ENCODE peak calls at places on chromosomes 16 and 17, in four cellular contexts. E, X, K and P are unnamed samples.

GRCh38 chr16:50284131-50284911 is 18.0 kb downstream of the ADCY7 start:
- DNase-seq in E (peak; percentile 82), X (no peak), K (no peak), P (peak; percentile 55)

GRCh38 chr16:82263456-82264159 is 93.6 kb upstream of the MPHOSPH6 start:
- DNase-seq in X (peak; percentile 50), K (peak; percentile 41), E (no peak), P (peak; percentile 22)

GRCh38 chr17:6643460-6644125 is 2.7 kb downstream of the TXNDC17 start:
- DNase-seq in E (no peak), K (no peak), X (peak; percentile 73), P (no peak)

GRCh38 chr17:47225436-47225858 is 16.3 kb downstream of the MYL4 start:
- DNase-seq in E (no peak), X (peak; percentile 91), K (peak; percentile 95), P (peak; percentile 56)

GRCh38 chr17:17581509-17581908 is 10.0 kb downstream of the PEMT start:
- DNase-seq in X (no peak), E (no peak), K (no peak), P (no peak)

GRCh38 chr17:57440522-57441269 is 184.4 kb downstream of the MSI2 start:
- DNase-seq in X (peak; percentile 92), E (peak; percentile 47), K (peak; percentile 71), P (peak; percentile 58)

GRCh38 chr17:69501591-69502468 is 87.3 kb downstream of the MAP2K6 start:
- DNase-seq in K (no peak), X (peak; percentile 64), E (no peak), P (peak; percentile 70)

GRCh38 chr17:4870850-4871249 is 28.5 kb upstream of the C17orf107 start:
- DNase-seq in E (no peak), K (no peak), X (no peak), P (no peak)

GRCh38 chr17:45388604-45389325 is 43.9 kb downstream of the ARHGAP27 start:
- DNase-seq in X (no peak), E (no peak), K (no peak), P (no peak)

GRCh38 chr16:50197582-50197981 is 44.5 kb downstream of the TENT4B start:
- DNase-seq in X (no peak), K (no peak), E (no peak), P (no peak)

GRCh38 chr17:57935833-57936807 is 19.1 kb downstream of the CUEDC1 start:
- DNase-seq in E (no peak), X (peak; percentile 82), K (peak; percentile 72), P (peak; percentile 50)

GRCh38 chr16:24523569-24523968 is 15.8 kb upstream of the RBBP6 start:
- DNase-seq in K (no peak), X (no peak), E (no peak), P (no peak)

GRCh38 chr17:82931696-82932060 is 91.9 kb upstream of the ZNF750 start:
- DNase-seq in K (peak; percentile 86), X (no peak), E (no peak), P (peak; percentile 51)

GRCh38 chr17:67629963-67630320 is 87.8 kb upstream of the NOL11 start:
- DNase-seq in E (no peak), X (peak; percentile 61), K (no peak), P (no peak)

GRCh38 chr17:3679186-3680126 is 10.8 kb downstream of the EMC6 start:
- DNase-seq in E (no peak), K (no peak), X (no peak), P (no peak)

GRCh38 chr17:59366773-59367656 is 35.6 kb downstream of the YPEL2 start:
- DNase-seq in E (peak; percentile 64), X (peak; percentile 83), K (peak; percentile 71), P (peak; percentile 63)

GRCh38 chr17:39027037-39027436 is 59.8 kb upstream of the FBXO47 start:
- DNase-seq in K (peak; percentile 52), E (peak; percentile 81), X (no peak), P (peak; percentile 63)

GRCh38 chr17:43723697-43724359 is 34.8 kb downstream of the SOST start:
- DNase-seq in E (no peak), K (no peak), X (peak; percentile 80), P (peak; percentile 73)

GRCh38 chr16:69276143-69277115 is 34.7 kb upstream of the VPS4A start:
- DNase-seq in X (peak; percentile 17), E (no peak), K (peak; percentile 85), P (peak; percentile 49)

GRCh38 chr17:29004081-29004692 is 1.6 kb downstream of the SEZ6 start:
- DNase-seq in X (peak; percentile 33), E (no peak), K (no peak), P (no peak)

GRCh38 chr17:1752425-1752941 is 9.4 kb upstream of the SERPINF1 start:
- DNase-seq in K (no peak), X (no peak), E (peak; percentile 84), P (no peak)

GRCh38 chr17:2996938-2997670 is 66.3 kb downstream of the OR1D5 start:
- DNase-seq in K (no peak), X (no peak), E (no peak), P (no peak)

GRCh38 chr17:28041068-28041843 is 1.2 kb upstream of the NLK start:
- DNase-seq in X (peak; percentile 100), E (peak; percentile 100), K (peak; percentile 99), P (peak; percentile 100)

GRCh38 chr17:78774456-78774855 is 7.6 kb downstream of the CYTH1 start:
- DNase-seq in E (no peak), K (no peak), X (no peak), P (no peak)

GRCh38 chr17:61314368-61315078 is 85.1 kb upstream of the TBX2 start:
- DNase-seq in X (no peak), K (peak; percentile 69), E (peak; percentile 54), P (peak; percentile 51)

GRCh38 chr17:32882029-32882428 is 5.1 kb upstream of the MYO1D start:
- DNase-seq in K (no peak), X (no peak), E (no peak), P (no peak)

DNA sequence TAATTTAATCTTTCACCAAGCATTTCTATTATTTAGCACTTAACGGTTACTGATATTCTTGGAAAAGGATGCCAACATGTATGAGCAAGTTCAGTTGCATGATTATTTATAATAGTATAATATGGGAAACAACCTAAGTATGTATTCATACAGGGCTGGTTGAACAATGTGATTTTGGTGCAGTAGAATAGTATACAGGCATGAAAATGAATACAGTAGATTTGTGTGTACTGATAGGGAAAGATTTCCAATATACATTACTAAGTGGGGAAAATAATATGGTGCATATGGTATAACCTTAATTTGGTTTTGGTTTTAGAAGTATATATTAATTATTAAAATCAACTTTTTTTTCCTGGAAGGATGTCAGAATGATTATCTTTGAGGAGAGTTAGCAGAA is 109.1 kb downstream of the SPECC1 start:
- DNase-seq in K (no peak), X (no peak), E (no peak), P (no peak)
- H3K4me3 ChIP-seq in K (no peak overlapping the region), X (no peak overlapping the region), E (no peak overlapping the region), P (no peak overlapping the region)

GRCh38 chr17:21284319-21285163 is at the start of gene MAP2K3:
- DNase-seq in K (peak; percentile 99), E (peak; percentile 99), X (peak; percentile 99), P (peak; percentile 100)
- H3K4me3 ChIP-seq in K (peak within 1 kb of the TSS; percentile 88), E (peak within 1 kb of the TSS; percentile 96), X (peak within 1 kb of the TSS; percentile 99), P (peak within 1 kb of the TSS; percentile 87)

GRCh38 chr17:8001976-8002645 is at the start of gene GUCY2D:
- DNase-seq in E (no peak), K (no peak), X (no peak), P (no peak)
- H3K4me3 ChIP-seq in E (peak within 1 kb of the TSS; percentile 26), K (no peak within 1 kb of the TSS), X (no peak within 1 kb of the TSS), P (peak within 1 kb of the TSS; percentile 26)

GRCh38 chr16:337975-338575 is 14.4 kb downstream of the AXIN1 start:
- DNase-seq in K (no peak), X (no peak), E (no peak), P (no peak)

GRCh38 chr16:342455-343213 is 9.9 kb downstream of the AXIN1 start:
- DNase-seq in E (no peak), X (no peak), K (no peak), P (no peak)

GRCh38 chr16:337437-337836 is 15.1 kb downstream of the AXIN1 start:
- DNase-seq in E (no peak), X (no peak), K (no peak), P (no peak)

GRCh38 chr16:340370-341091 is 12.0 kb downstream of the AXIN1 start:
- DNase-seq in X (no peak), E (no peak), K (no peak), P (no peak)

DNA sequence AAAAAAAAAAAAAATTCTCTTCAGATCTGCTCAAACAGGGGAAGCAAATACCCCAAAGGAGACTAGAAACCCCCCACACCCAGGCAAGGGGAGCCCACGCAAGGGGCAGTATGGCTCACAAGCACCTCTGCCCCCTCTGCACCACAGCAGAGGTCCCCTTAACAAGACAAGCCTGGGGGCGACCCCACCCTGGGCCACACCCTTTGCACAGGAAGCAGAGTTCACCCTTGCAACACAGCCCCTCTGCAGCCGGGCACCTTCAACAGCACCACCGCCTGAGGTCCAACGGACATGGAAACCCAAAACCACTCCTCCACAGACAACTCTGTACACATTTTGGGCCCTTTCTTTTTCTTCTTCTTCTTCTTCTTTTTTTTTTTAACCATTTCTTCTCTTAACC is 12.8 kb downstream of the AXIN1 start:
- DNase-seq in X (no peak), E (no peak), K (no peak), P (no peak)
- H3K4me3 ChIP-seq in X (no peak overlapping the region), E (no peak overlapping the region), K (no peak overlapping the region), P (no peak overlapping the region)

DNA sequence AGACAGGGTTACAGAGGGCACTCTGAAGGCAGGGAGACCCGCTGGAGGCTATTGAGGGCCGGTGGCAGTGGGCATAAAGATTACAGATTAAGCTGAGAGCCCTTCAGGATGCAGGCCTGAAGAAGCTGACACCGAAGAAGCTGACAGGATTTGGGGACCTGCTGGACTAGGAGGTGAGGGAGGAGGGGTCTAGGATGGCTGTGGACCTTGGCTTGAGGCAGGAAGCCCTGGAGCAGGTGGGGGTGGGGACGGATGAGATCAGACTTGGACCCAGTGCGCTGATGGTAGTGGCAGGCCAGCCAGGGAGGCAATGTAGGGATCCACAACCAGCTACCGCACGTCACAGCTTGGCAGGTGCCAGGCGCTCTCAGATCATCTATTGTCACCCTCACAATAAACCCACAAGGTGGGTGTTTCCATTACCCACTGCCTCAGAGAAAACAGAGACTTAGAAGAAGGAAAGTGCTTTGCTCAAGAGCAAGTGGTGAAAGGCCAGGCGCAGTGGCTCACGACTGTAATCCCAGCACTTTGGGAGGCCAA is 888 bp upstream of the SAMD14 start:
- DNase-seq in K (no peak), X (no peak), E (no peak), P (no peak)
- H3K4me3 ChIP-seq in K (no peak overlapping the region), X (no peak overlapping the region), E (no peak overlapping the region), P (no peak overlapping the region)

GRCh38 chr17:15941781-15942180 is 3.1 kb upstream of the ADORA2B start:
- DNase-seq in E (no peak), K (no peak), X (no peak), P (no peak)

GRCh38 chr17:15942207-15942833 is 2.6 kb upstream of the ADORA2B start:
- DNase-seq in X (no peak), K (no peak), E (peak; percentile 59), P (no peak)

GRCh38 chr17:15945493-15946209 is 721 bp downstream of the ADORA2B start:
- DNase-seq in K (no peak), X (peak; percentile 62), E (peak; percentile 57), P (no peak)

GRCh38 chr17:15944720-15945492 is at the start of gene ADORA2B:
- DNase-seq in E (peak; percentile 82), X (peak; percentile 83), K (no peak), P (no peak)

GRCh38 chr17:15943971-15944719 is 785 bp upstream of the ADORA2B start:
- DNase-seq in E (no peak), X (peak; percentile 23), K (no peak), P (no peak)
- H3K4me3 ChIP-seq in E (peak overlapping the region; percentile 65), X (peak overlapping the region; percentile 84), K (peak overlapping the region; percentile 38), P (peak overlapping the region; percentile 66)